ENCODE peak calls at places on chromosomes 3 and 15, in six cellular contexts. R is ovary, W is heart right ventricle, K is uterus, X is mammary epithelial cell, G is body of pancreas. N is an unnamed sample.

GRCh38 chr3:30472090-30472489 is 134.3 kb upstream of the TGFBR2 start:
- DNase-seq in X (no peak), K (no peak), G (no peak), R (no peak), W (no peak), N (no peak)

GRCh38 chr3:150409527-150410310 is 1.6 kb downstream of the TSC22D2 start:
- DNase-seq in R (peak; percentile 64), W (peak; percentile 78), K (peak; percentile 72), G (peak; percentile 80), X (peak; percentile 52), N (peak; percentile 90)

GRCh38 chr3:94862703-94863102 is 799.8 kb downstream of the NSUN3 start:
- DNase-seq in X (no peak), W (no peak), G (no peak), R (no peak), K (no peak), N (no peak)

GRCh38 chr3:66304293-66304692 is 83.5 kb downstream of the SLC25A26 start:
- DNase-seq in W (no peak), G (no peak), X (no peak), R (no peak), K (no peak), N (no peak)

GRCh38 chr3:65398953-65399352 is 639.8 kb downstream of the MAGI1 start:
- DNase-seq in X (peak; percentile 58), K (no peak), R (no peak), W (no peak), G (no peak), N (no peak)

GRCh38 chr3:105352976-105353375 is 13.7 kb upstream of the ALCAM start:
- DNase-seq in R (no peak), G (no peak), W (no peak), X (no peak), K (no peak), N (no peak)

GRCh38 chr15:38085104-38085503 is 150.7 kb downstream of the TMCO5A start:
- DNase-seq in K (no peak), X (no peak), R (no peak), W (no peak), G (no peak), N (no peak)

GRCh38 chr3:178284180-178284579 is 252.1 kb upstream of the KCNMB2 start:
- DNase-seq in R (no peak), K (no peak), W (no peak), X (no peak), G (no peak), N (no peak)

GRCh38 chr15:51830279-51830806 is 890 bp downstream of the TMOD3 start:
- DNase-seq in K (no peak), W (no peak), G (no peak), R (peak; percentile 35), X (peak; percentile 20), N (no peak)

GRCh38 chr15:41258706-41259471 is 27.8 kb downstream of the CHP1 start:
- DNase-seq in X (peak; percentile 39), K (no peak), G (peak; percentile 52), W (no peak), R (no peak), N (no peak)

GRCh38 chr3:185215873-185216586 is 37.8 kb downstream of the EHHADH start:
- DNase-seq in G (no peak), X (peak; percentile 14), W (no peak), K (no peak), R (no peak), N (no peak)

GRCh38 chr15:49313650-49314049 is 109.4 kb upstream of the FGF7 start:
- DNase-seq in G (no peak), R (no peak), K (no peak), W (no peak), X (peak; percentile 60), N (no peak)

GRCh38 chr15:44029003-44029402 is 166.1 kb downstream of the FRMD5 start:
- DNase-seq in K (no peak), X (no peak), G (no peak), R (no peak), W (no peak), N (no peak)

GRCh38 chr3:144079634-144080033 is 108.0 kb downstream of the DIPK2A start:
- DNase-seq in R (no peak), X (no peak), K (no peak), G (no peak), W (no peak), N (no peak)

GRCh38 chr3:51975857-51976549 is 1.1 kb downstream of the ABHD14A start:
- DNase-seq in K (peak; percentile 84), W (peak; percentile 76), X (no peak), G (peak; percentile 66), R (peak; percentile 88), N (peak; percentile 86)

GRCh38 chr15:77974416-77975331 is 102.8 kb downstream of the TBC1D2B start:
- DNase-seq in R (no peak), G (no peak), K (no peak), X (no peak), W (no peak), N (no peak)

GRCh38 chr15:33064878-33065277 is 129.6 kb downstream of the FMN1 start:
- DNase-seq in R (no peak), X (peak; percentile 57), K (no peak), G (no peak), W (no peak), N (no peak)

GRCh38 chr15:38696120-38696727 is 131.6 kb upstream of the RASGRP1 start:
- DNase-seq in K (no peak), X (peak; percentile 35), G (no peak), R (no peak), W (no peak), N (no peak)

GRCh38 chr3:51720292-51721061 is 13.6 kb downstream of the GRM2 start:
- DNase-seq in G (no peak), R (no peak), K (no peak), X (no peak), W (no peak), N (no peak)

GRCh38 chr15:70141376-70142071 is 43.8 kb upstream of the TLE3 start:
- DNase-seq in K (no peak), W (no peak), G (no peak), X (no peak), R (no peak), N (no peak)

DNA sequence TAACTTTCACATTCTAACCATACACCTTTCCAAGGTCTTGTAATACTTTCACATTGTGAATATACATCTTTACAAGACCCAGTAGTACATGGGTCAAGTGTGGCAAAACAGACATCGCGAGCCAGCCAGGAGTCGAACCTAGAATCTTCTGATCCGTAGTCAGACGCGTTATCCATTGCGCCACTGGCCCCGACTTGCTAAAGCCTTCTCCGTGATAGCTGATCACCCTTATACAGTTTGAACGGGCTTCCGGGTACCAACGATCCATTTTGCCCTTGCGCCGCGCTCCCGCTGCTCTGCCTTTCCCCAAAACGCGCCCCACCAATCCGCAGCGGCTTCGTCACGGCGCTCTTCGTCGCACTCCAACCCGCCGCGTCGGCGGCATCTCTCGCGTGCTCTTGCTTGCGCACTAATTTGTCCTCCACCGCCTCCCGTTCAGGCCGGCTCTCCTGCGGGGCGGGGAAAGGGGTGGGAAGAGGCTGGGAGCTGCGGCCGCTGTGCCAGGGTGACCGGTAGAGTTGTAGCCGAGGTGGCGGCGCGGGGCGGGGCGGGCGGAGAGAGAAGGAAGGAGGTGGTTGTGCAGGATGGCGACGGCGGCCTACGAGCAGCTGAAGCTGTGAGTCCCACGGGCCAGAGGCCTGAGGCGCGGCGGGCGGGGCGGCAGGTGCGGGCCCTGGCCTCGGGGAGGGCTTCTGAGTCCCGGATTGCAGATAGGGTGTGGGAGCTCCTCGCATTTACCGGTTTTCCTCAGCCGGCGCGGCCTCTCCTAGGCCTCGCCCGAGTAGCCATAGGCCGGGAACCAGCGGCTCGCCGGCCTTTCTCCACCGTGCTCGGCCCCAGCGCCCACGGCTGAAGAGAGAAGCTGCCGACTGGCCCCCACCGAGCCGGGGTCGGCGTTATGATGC is at the start of gene SACM1L:
- DNase-seq in G (peak; percentile 98), W (peak; percentile 98), K (peak; percentile 98), R (peak; percentile 97), X (peak; percentile 99), N (peak; percentile 99)
- H3K4me1 ChIP-seq in G (peaks cover 45% of the 10 kb centered on the region), W (peaks cover 59% of the 10 kb centered on the region), K (no peaks in the 10 kb centered on the region), R (peaks cover 5% of the 10 kb centered on the region), X (peaks cover 23% of the 10 kb centered on the region), N (peaks cover 41% of the 10 kb centered on the region)

DNA sequence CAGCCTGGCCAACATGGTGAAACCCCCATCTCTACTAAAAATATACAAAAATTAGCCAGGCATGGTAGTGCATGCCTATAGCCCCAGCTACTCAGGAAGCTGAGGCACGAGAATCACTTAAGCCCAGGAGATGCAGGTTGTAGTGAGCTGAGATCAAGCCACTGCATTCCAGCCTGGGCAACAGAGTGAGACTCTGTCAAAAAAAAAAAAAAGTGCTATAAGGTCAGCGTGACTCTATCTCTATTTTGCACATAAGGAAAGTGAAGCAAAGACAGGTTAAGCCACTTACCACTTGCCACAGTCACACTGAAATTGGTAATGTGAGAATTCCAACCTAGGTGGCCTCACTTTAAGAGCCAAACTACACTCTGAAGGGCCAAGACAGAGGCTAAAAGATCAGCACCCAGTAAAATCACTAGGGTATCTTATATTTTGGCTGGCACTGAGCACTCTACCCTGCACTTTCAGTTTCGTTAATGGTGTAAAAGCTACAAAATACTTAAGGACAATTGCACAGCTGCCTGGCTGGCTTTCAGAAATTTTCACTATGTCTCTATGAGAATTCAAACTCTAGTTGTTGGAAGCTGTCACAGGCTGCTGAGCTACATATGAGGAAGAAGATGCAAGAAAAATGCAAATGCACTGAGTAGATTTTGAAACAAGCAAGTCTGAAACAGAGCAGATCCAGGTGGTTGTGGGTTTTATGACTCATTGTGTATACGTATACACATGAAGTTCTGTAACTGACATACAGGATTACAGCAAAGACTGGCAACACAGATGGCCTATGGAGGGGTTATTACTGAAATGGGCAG is 32.7 kb downstream of the TRANK1 start:
- DNase-seq in K (no peak), G (no peak), X (peak; percentile 81), R (no peak), W (no peak), N (no peak)
- H3K4me3 ChIP-seq in K (no peak overlapping the region), G (no peak overlapping the region), X (no peak overlapping the region), R (no peak overlapping the region), W (no peak overlapping the region), N (no peak overlapping the region)

DNA sequence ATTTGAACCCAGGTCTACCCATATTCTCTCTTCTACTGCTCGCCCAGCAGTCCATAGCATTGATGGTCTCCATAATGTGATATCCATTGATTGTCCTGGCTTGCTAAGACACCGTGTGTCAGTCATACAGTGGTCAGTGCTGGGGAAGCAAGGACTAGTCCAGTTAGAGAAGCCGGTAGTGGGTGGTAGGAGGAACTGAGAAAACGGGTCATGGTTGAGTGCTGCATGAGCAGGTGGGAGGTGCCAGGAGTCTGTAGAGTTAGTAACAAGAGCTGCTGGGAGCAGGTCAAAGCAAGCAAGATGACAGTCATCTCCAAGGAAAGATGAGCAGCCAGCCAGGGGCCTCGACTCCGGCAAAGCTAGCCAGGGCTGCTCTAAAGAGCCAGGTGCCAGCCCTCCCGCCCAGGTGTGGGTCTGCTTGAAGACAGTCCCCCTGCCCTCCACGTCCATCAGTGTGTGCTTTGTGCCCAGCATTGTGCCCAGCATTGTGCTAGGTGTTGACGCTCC is 29.5 kb upstream of the USP3 start:
- DNase-seq in K (no peak), G (peak; percentile 18), W (no peak), X (peak; percentile 28), R (no peak), N (no peak)
- H3K4me1 ChIP-seq in K (no peaks in the 10 kb centered on the region), G (peaks cover 25% of the 10 kb centered on the region), W (peaks cover 39% of the 10 kb centered on the region), X (peaks cover 5% of the 10 kb centered on the region), R (peaks cover 7% of the 10 kb centered on the region), N (no peaks in the 10 kb centered on the region)

DNA sequence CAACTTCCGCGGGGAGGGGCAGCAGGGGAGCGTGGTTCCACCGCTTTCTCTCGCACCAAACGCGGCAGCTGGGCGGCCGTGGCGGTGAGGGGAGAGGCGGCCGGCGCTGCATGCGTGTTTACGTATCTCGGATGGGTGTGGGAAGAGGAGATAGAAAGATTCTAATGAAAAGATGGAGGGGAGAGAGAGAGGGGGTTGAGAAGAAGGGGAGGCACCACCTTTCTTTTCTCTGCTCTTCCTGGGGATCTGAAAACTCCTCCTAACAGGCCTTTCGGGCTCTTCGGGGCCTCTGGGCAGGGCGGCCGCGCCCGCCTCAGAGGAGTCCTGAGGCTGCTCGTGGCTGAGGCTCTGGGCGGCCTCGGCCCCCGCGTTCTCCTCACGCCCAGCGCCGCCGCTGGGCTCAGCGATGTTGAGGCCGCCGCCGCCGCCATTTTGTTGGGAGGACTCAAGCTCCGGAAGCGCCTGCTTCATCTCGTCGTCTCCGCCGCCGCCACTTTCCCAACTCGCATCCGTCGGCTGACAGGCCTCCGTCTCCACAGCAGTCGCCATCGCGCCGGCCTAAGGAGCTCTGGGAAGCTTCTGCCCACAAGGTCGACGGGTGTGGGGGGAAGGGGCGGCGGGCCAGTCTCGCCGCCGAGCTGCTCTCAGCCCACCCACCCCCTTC is 475 bp downstream of the TASOR start:
- DNase-seq in K (peak; percentile 67), G (peak; percentile 74), W (peak; percentile 72), R (peak; percentile 70), X (peak; percentile 73), N (peak; percentile 73)
- H3K4me3 ChIP-seq in K (peak overlapping the region; percentile 95), G (peak overlapping the region; percentile 76), W (peak overlapping the region; percentile 85), R (peak overlapping the region; percentile 56), X (peak overlapping the region; percentile 91), N (peak overlapping the region; percentile 97)